ENCODE peak calls at places on chromosome 9, in seven cellular contexts. B, V, S, I, A, Z and T are unnamed samples. For H3K4me1, the result is how much of the 10 kb centered on the place peaks cover.

GRCh38 chr9:113463418-113464285 is at the start of gene RGS3:
- DNase-seq in B (no peak), V (peak), S (peak), I (peak), A (peak), Z (no peak), T (no peak)

GRCh38 chr9:135615666-135616620 is 23.4 kb downstream of the GLT6D1 start:
- DNase-seq in B (no peak), V (peak), S (no peak), I (no peak), A (no peak), Z (no peak), T (no peak)

GRCh38 chr9:84317563-84317962 is 23.0 kb downstream of the SLC28A3 start:
- DNase-seq in B (no peak), V (no peak), S (no peak), I (no peak), A (peak), Z (no peak), T (no peak)

GRCh38 chr9:88997646-88998045 is 6.4 kb downstream of the S1PR3 start:
- DNase-seq in B (no peak), V (no peak), S (no peak), I (peak), A (no peak), Z (no peak), T (no peak)

GRCh38 chr9:131732061-131732526 is 7.8 kb downstream of the RAPGEF1 start:
- DNase-seq in B (no peak), V (no peak), S (no peak), I (no peak), A (no peak), Z (peak), T (peak)

GRCh38 chr9:20023237-20023928 is 234.5 kb upstream of the SLC24A2 start:
- DNase-seq in B (no peak), V (no peak), S (no peak), I (no peak), A (no peak), Z (no peak), T (no peak)

GRCh38 chr9:114276908-114277821 is 45.7 kb upstream of the ORM1 start:
- DNase-seq in B (peak), V (peak), S (no peak), I (peak), A (no peak), Z (peak), T (peak)

GRCh38 chr9:88090151-88090581 is 48.1 kb downstream of the SPATA31C2 start:
- DNase-seq in B (peak), V (no peak), S (no peak), I (no peak), A (peak), Z (peak), T (peak)

GRCh38 chr9:36064448-36065037 is 27.8 kb downstream of the RECK start:
- DNase-seq in B (no peak), V (no peak), S (no peak), I (no peak), A (peak), Z (no peak), T (peak)

GRCh38 chr9:76298497-76299144 is 95.6 kb downstream of the RFK start:
- DNase-seq in B (no peak), V (no peak), S (no peak), I (no peak), A (peak), Z (no peak), T (no peak)

GRCh38 chr9:137305060-137305787 is 3.2 kb upstream of the NRARP start:
- DNase-seq in B (no peak), V (peak), S (peak), I (peak), A (peak), Z (no peak), T (no peak)

DNA sequence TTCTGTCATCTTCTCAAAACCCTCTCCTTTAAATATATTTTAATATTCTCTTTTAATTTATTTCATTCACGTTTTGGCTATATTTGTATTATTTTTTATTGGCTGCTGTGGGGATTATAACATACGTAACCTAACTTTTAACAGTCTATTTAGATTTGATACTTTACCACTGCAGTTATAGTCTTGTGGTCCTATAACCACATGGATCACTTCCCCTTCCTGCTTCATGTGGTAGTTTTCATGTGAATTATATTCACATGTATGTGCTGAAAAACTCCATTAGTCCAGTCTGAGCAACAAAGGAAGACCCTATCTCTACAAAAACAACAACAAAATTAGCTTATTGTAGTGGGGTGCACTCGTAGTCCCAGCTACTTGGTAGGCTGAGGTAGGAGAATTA is 34.3 kb downstream of the CENPP start:
- DNase-seq in B (no peak), V (no peak), S (no peak), I (no peak), A (no peak), Z (no peak), T (no peak)
- H2AK5ac ChIP-seq in B (no peak), V (no peak), S (no peak), I (no peak), A (no peak), Z (no peak), T (no peak)

GRCh38 chr9:99030082-99030481 is 74.8 kb upstream of the TGFBR1 start:
- DNase-seq in B (peak), V (no peak), S (no peak), I (no peak), A (no peak), Z (peak), T (peak)

GRCh38 chr9:99029083-99029482 is 75.8 kb upstream of the TGFBR1 start:
- DNase-seq in B (peak), V (no peak), S (no peak), I (no peak), A (no peak), Z (no peak), T (no peak)

GRCh38 chr9:99030610-99031009 is 74.3 kb upstream of the TGFBR1 start:
- DNase-seq in B (peak), V (no peak), S (no peak), I (no peak), A (no peak), Z (no peak), T (no peak)

GRCh38 chr9:99031994-99032393 is 72.9 kb upstream of the TGFBR1 start:
- DNase-seq in B (no peak), V (no peak), S (no peak), I (no peak), A (no peak), Z (no peak), T (no peak)

GRCh38 chr9:99031319-99031718 is 73.6 kb upstream of the TGFBR1 start:
- DNase-seq in B (no peak), V (no peak), S (no peak), I (no peak), A (no peak), Z (no peak), T (no peak)
- H3K4me1 ChIP-seq in B (under half), V (under half), S (under half), I (under half), A (under half), Z (under half), T (under half)

GRCh38 chr9:2837915-2838314 is 6.0 kb downstream of the PUM3 start:
- DNase-seq in B (no peak), V (no peak), S (no peak), I (no peak), A (no peak), Z (peak), T (peak)
- H2AK5ac ChIP-seq in B (no peak), V (no peak), S (no peak), I (no peak), A (no peak), Z (no peak), T (no peak)

GRCh38 chr9:121192959-121193645 is 8.6 kb downstream of the RAB14 start:
- DNase-seq in B (no peak), V (no peak), S (no peak), I (no peak), A (peak), Z (peak), T (peak)

GRCh38 chr9:121197135-121197534 is 4.5 kb downstream of the RAB14 start:
- DNase-seq in B (no peak), V (no peak), S (no peak), I (no peak), A (no peak), Z (no peak), T (no peak)

GRCh38 chr9:121198512-121199042 is 3.1 kb downstream of the RAB14 start:
- DNase-seq in B (no peak), V (no peak), S (no peak), I (no peak), A (no peak), Z (no peak), T (no peak)

GRCh38 chr9:121194730-121195129 is 6.9 kb downstream of the RAB14 start:
- DNase-seq in B (no peak), V (no peak), S (no peak), I (no peak), A (no peak), Z (no peak), T (no peak)

GRCh38 chr9:121196389-121196788 is 5.3 kb downstream of the RAB14 start:
- DNase-seq in B (no peak), V (no peak), S (no peak), I (no peak), A (no peak), Z (no peak), T (no peak)
- H3K4me1 ChIP-seq in B (under half), V (under half), S (under half), I (under half), A (under half), Z (under half), T (under half)

DNA sequence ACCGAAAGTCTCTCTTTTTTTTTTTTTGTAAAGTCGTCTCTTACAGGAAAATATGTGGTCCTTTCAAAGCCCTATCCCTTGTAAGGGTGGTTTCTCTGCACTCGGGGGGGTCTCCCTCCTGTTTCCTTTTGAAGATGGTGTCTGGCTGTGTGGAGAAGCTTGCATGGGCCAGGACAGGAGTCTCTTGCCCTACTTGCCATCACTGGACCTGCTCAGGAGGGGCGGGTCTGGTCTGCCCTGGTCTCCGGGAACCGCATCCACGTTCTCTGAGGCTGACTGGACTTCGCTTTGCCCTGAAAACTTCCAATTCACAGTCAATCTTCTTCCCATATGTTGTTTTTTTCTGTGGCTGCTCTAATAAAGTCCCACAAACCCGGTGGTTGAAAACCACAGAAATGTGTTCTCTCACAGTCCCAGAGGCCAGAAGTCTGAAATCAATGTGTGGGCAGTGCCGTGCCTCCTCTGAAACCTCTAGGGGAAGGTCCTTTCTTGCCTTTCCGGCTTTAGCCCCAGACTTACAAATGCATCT is 92.9 kb upstream of the IER5L start:
- DNase-seq in B (no peak), V (no peak), S (no peak), I (no peak), A (no peak), Z (peak), T (peak)
- H2AK5ac ChIP-seq in B (no peak), V (no peak), S (no peak), I (no peak), A (no peak), Z (no peak), T (no peak)

GRCh38 chr9:33287087-33287490 is 3.2 kb upstream of the NFX1 start:
- DNase-seq in B (peak), V (peak), S (no peak), I (peak), A (peak), Z (peak), T (peak)

GRCh38 chr9:33288828-33289483 is 1.4 kb upstream of the NFX1 start:
- DNase-seq in B (no peak), V (no peak), S (no peak), I (no peak), A (no peak), Z (no peak), T (no peak)

GRCh38 chr9:33288235-33288634 is 2.1 kb upstream of the NFX1 start:
- DNase-seq in B (no peak), V (no peak), S (no peak), I (no peak), A (no peak), Z (no peak), T (no peak)

GRCh38 chr9:33289501-33289900 is 815 bp upstream of the NFX1 start:
- DNase-seq in B (no peak), V (peak), S (no peak), I (no peak), A (peak), Z (no peak), T (no peak)

GRCh38 chr9:33285502-33285901 is 4.8 kb upstream of the NFX1 start:
- DNase-seq in B (no peak), V (no peak), S (no peak), I (no peak), A (no peak), Z (no peak), T (no peak)
- H3K4me1 ChIP-seq in B (under half), V (under half), S (under half), I (under half), A (under half), Z (under half), T (under half)

GRCh38 chr9:33677961-33678360 is 117.4 kb upstream of the PRSS3 start:
- DNase-seq in B (no peak), V (no peak), S (no peak), I (no peak), A (no peak), Z (no peak), T (no peak)

GRCh38 chr9:33677506-33677809 is 117.9 kb upstream of the PRSS3 start:
- DNase-seq in B (no peak), V (no peak), S (no peak), I (no peak), A (no peak), Z (no peak), T (no peak)

GRCh38 chr9:33682551-33682950 is 112.8 kb upstream of the PRSS3 start:
- DNase-seq in B (no peak), V (no peak), S (no peak), I (no peak), A (no peak), Z (no peak), T (no peak)

GRCh38 chr9:33676746-33677505 is 118.4 kb upstream of the PRSS3 start:
- DNase-seq in B (no peak), V (peak), S (peak), I (peak), A (peak), Z (peak), T (peak)
- H2AK5ac ChIP-seq in B (no peak), V (no peak), S (no peak), I (no peak), A (no peak), Z (no peak), T (no peak)

DNA sequence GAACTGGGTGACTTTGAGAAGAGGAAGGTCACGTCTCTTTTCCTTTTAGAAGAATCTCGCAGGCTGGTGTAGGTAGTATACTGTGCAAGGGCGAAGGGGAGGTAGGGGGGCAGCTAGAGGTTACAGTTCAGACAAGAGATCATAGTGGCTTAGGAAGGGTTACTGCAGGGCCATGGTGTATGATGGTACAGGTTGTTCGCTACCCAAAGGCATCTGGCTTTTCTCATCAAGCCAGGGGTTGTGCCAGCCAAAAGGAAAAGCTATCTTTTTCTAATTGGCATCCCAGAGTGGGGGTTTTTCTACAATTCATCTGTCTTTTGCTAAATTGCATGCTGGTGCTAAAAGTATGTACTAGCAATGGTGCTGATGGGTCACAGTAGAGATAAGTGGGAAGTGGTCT is 22.8 kb downstream of the MAMDC2 start:
- DNase-seq in B (no peak), V (no peak), S (no peak), I (no peak), A (no peak), Z (no peak), T (no peak)
- H3K4me1 ChIP-seq in B (under half), V (under half), S (under half), I (under half), A (under half), Z (under half), T (under half)